ENCODE peak calls at places on chromosomes 2 and 18, in nine cellular contexts. One of them, this sample, is unnamed.

GRCh38 chr2:54626884-54627283 is 96.6 kb upstream of the EML6 start:
- DNase-seq in mammary epithelial cell: no peak
- DNase-seq in activated T-cell treated with anti-CD3 and anti-CD28 coated beads for 1 hour: no peak
- DNase-seq in fibroblast of the aortic adventitia: no peak
- DNase-seq in putamen: no peak
- DNase-seq in AG08395: no peak
- DNase-seq in heart left ventricle: no peak
- DNase-seq in T-cell: no peak
- DNase-seq in activated CD8-positive, alpha-beta T cell treated with anti-CD3 and anti-CD28 coated beads, Interleukin-2, amount 10 ng/mL, durations not matched to agents 7 days and 5 days: no peak
- DNase-seq in this sample: no peak

GRCh38 chr2:148130571-148130970 is 109.7 kb downstream of the MBD5 start:
- DNase-seq in mammary epithelial cell: peak; percentile 39
- DNase-seq in activated T-cell treated with anti-CD3 and anti-CD28 coated beads for 1 hour: no peak
- DNase-seq in fibroblast of the aortic adventitia: peak; percentile 30
- DNase-seq in putamen: no peak
- DNase-seq in AG08395: peak; percentile 10
- DNase-seq in heart left ventricle: no peak
- DNase-seq in T-cell: no peak
- DNase-seq in activated CD8-positive, alpha-beta T cell treated with anti-CD3 and anti-CD28 coated beads, Interleukin-2, amount 10 ng/mL, durations not matched to agents 7 days and 5 days: no peak
- DNase-seq in this sample: no peak

GRCh38 chr2:31382452-31383120 is 32.0 kb downstream of the XDH start:
- DNase-seq in mammary epithelial cell: peak; percentile 56
- DNase-seq in activated T-cell treated with anti-CD3 and anti-CD28 coated beads for 1 hour: no peak
- DNase-seq in fibroblast of the aortic adventitia: peak; percentile 47
- DNase-seq in putamen: no peak
- DNase-seq in AG08395: no peak
- DNase-seq in heart left ventricle: no peak
- DNase-seq in T-cell: no peak
- DNase-seq in activated CD8-positive, alpha-beta T cell treated with anti-CD3 and anti-CD28 coated beads, Interleukin-2, amount 10 ng/mL, durations not matched to agents 7 days and 5 days: no peak
- DNase-seq in this sample: no peak

GRCh38 chr2:43039376-43040080 is 186.9 kb downstream of the ZFP36L2 start:
- DNase-seq in mammary epithelial cell: peak; percentile 39
- DNase-seq in activated T-cell treated with anti-CD3 and anti-CD28 coated beads for 1 hour: no peak
- DNase-seq in fibroblast of the aortic adventitia: no peak
- DNase-seq in putamen: no peak
- DNase-seq in AG08395: no peak
- DNase-seq in heart left ventricle: no peak
- DNase-seq in T-cell: no peak
- DNase-seq in activated CD8-positive, alpha-beta T cell treated with anti-CD3 and anti-CD28 coated beads, Interleukin-2, amount 10 ng/mL, durations not matched to agents 7 days and 5 days: no peak
- DNase-seq in this sample: no peak

GRCh38 chr2:64213607-64214275 is 69.5 kb upstream of the PELI1 start:
- DNase-seq in mammary epithelial cell: no peak
- DNase-seq in activated T-cell treated with anti-CD3 and anti-CD28 coated beads for 1 hour: no peak
- DNase-seq in fibroblast of the aortic adventitia: no peak
- DNase-seq in putamen: no peak
- DNase-seq in AG08395: no peak
- DNase-seq in heart left ventricle: no peak
- DNase-seq in T-cell: no peak
- DNase-seq in activated CD8-positive, alpha-beta T cell treated with anti-CD3 and anti-CD28 coated beads, Interleukin-2, amount 10 ng/mL, durations not matched to agents 7 days and 5 days: no peak
- DNase-seq in this sample: no peak

GRCh38 chr2:52395912-52396311 is 1364.0 kb upstream of the NRXN1 start:
- DNase-seq in mammary epithelial cell: no peak
- DNase-seq in activated T-cell treated with anti-CD3 and anti-CD28 coated beads for 1 hour: no peak
- DNase-seq in fibroblast of the aortic adventitia: peak; percentile 31
- DNase-seq in putamen: no peak
- DNase-seq in AG08395: no peak
- DNase-seq in heart left ventricle: no peak
- DNase-seq in T-cell: no peak
- DNase-seq in activated CD8-positive, alpha-beta T cell treated with anti-CD3 and anti-CD28 coated beads, Interleukin-2, amount 10 ng/mL, durations not matched to agents 7 days and 5 days: no peak
- DNase-seq in this sample: no peak

GRCh38 chr2:155690785-155691184 is 641.7 kb downstream of the NR4A2 start:
- DNase-seq in mammary epithelial cell: no peak
- DNase-seq in activated T-cell treated with anti-CD3 and anti-CD28 coated beads for 1 hour: no peak
- DNase-seq in fibroblast of the aortic adventitia: no peak
- DNase-seq in putamen: no peak
- DNase-seq in AG08395: no peak
- DNase-seq in heart left ventricle: no peak
- DNase-seq in T-cell: no peak
- DNase-seq in activated CD8-positive, alpha-beta T cell treated with anti-CD3 and anti-CD28 coated beads, Interleukin-2, amount 10 ng/mL, durations not matched to agents 7 days and 5 days: no peak
- DNase-seq in this sample: no peak

GRCh38 chr18:7821784-7822183 is 254.7 kb downstream of the PTPRM start:
- DNase-seq in mammary epithelial cell: no peak
- DNase-seq in activated T-cell treated with anti-CD3 and anti-CD28 coated beads for 1 hour: no peak
- DNase-seq in fibroblast of the aortic adventitia: peak; percentile 10
- DNase-seq in putamen: no peak
- DNase-seq in AG08395: no peak
- DNase-seq in heart left ventricle: no peak
- DNase-seq in T-cell: no peak
- DNase-seq in activated CD8-positive, alpha-beta T cell treated with anti-CD3 and anti-CD28 coated beads, Interleukin-2, amount 10 ng/mL, durations not matched to agents 7 days and 5 days: no peak
- DNase-seq in this sample: no peak

GRCh38 chr2:142130111-142131015 is 453 bp downstream of the LRP1B start:
- DNase-seq in mammary epithelial cell: peak; percentile 69
- DNase-seq in activated T-cell treated with anti-CD3 and anti-CD28 coated beads for 1 hour: no peak
- DNase-seq in fibroblast of the aortic adventitia: peak; percentile 53
- DNase-seq in putamen: peak; percentile 73
- DNase-seq in AG08395: peak; percentile 21
- DNase-seq in heart left ventricle: peak; percentile 58
- DNase-seq in T-cell: no peak
- DNase-seq in activated CD8-positive, alpha-beta T cell treated with anti-CD3 and anti-CD28 coated beads, Interleukin-2, amount 10 ng/mL, durations not matched to agents 7 days and 5 days: peak; percentile 20
- DNase-seq in this sample: no peak

GRCh38 chr18:62939433-62939832 is 224.1 kb downstream of the PHLPP1 start:
- DNase-seq in mammary epithelial cell: no peak
- DNase-seq in activated T-cell treated with anti-CD3 and anti-CD28 coated beads for 1 hour: no peak
- DNase-seq in fibroblast of the aortic adventitia: no peak
- DNase-seq in putamen: no peak
- DNase-seq in AG08395: no peak
- DNase-seq in heart left ventricle: no peak
- DNase-seq in T-cell: no peak
- DNase-seq in activated CD8-positive, alpha-beta T cell treated with anti-CD3 and anti-CD28 coated beads, Interleukin-2, amount 10 ng/mL, durations not matched to agents 7 days and 5 days: no peak
- DNase-seq in this sample: no peak

GRCh38 chr2:199379251-199379650 is 78.5 kb downstream of the SATB2 start:
- DNase-seq in mammary epithelial cell: peak; percentile 52
- DNase-seq in activated T-cell treated with anti-CD3 and anti-CD28 coated beads for 1 hour: no peak
- DNase-seq in fibroblast of the aortic adventitia: peak; percentile 26
- DNase-seq in putamen: no peak
- DNase-seq in AG08395: peak; percentile 54
- DNase-seq in heart left ventricle: no peak
- DNase-seq in T-cell: no peak
- DNase-seq in activated CD8-positive, alpha-beta T cell treated with anti-CD3 and anti-CD28 coated beads, Interleukin-2, amount 10 ng/mL, durations not matched to agents 7 days and 5 days: no peak
- DNase-seq in this sample: peak; percentile 12

GRCh38 chr2:138956116-138956515 is 175.9 kb upstream of the NXPH2 start:
- DNase-seq in mammary epithelial cell: no peak
- DNase-seq in activated T-cell treated with anti-CD3 and anti-CD28 coated beads for 1 hour: no peak
- DNase-seq in fibroblast of the aortic adventitia: no peak
- DNase-seq in putamen: no peak
- DNase-seq in AG08395: no peak
- DNase-seq in heart left ventricle: no peak
- DNase-seq in T-cell: no peak
- DNase-seq in activated CD8-positive, alpha-beta T cell treated with anti-CD3 and anti-CD28 coated beads, Interleukin-2, amount 10 ng/mL, durations not matched to agents 7 days and 5 days: no peak
- DNase-seq in this sample: no peak

GRCh38 chr18:26421931-26422330 is 126.4 kb downstream of the KCTD1 start:
- DNase-seq in mammary epithelial cell: no peak
- DNase-seq in activated T-cell treated with anti-CD3 and anti-CD28 coated beads for 1 hour: no peak
- DNase-seq in fibroblast of the aortic adventitia: no peak
- DNase-seq in putamen: no peak
- DNase-seq in AG08395: no peak
- DNase-seq in heart left ventricle: no peak
- DNase-seq in T-cell: no peak
- DNase-seq in activated CD8-positive, alpha-beta T cell treated with anti-CD3 and anti-CD28 coated beads, Interleukin-2, amount 10 ng/mL, durations not matched to agents 7 days and 5 days: no peak
- DNase-seq in this sample: no peak

GRCh38 chr18:49563130-49563540 is 1.3 kb downstream of the LIPG start:
- DNase-seq in mammary epithelial cell: peak; percentile 87
- DNase-seq in activated T-cell treated with anti-CD3 and anti-CD28 coated beads for 1 hour: no peak
- DNase-seq in fibroblast of the aortic adventitia: no peak
- DNase-seq in putamen: no peak
- DNase-seq in AG08395: no peak
- DNase-seq in heart left ventricle: no peak
- DNase-seq in T-cell: no peak
- DNase-seq in activated CD8-positive, alpha-beta T cell treated with anti-CD3 and anti-CD28 coated beads, Interleukin-2, amount 10 ng/mL, durations not matched to agents 7 days and 5 days: no peak
- DNase-seq in this sample: no peak